ENCODE peak calls at places on chromosomes 4 and X, in seven cellular contexts. F is BJ, R is NCI-H748 treated with DMSO at 0.1 percent for 48 hours, J is ELF-1, B is heart right ventricle, Z is NCI-H1092, S is Daoy. L is an unnamed sample.

GRCh38 chrX:150565551-150565950 is 2.9 kb upstream of the MTM1 start:
- DNase-seq in F (no peak), R (no peak), J (peak), B (no peak), Z (no peak), S (no peak), L (no peak)

GRCh38 chrX:1521459-1521956 is 15.5 kb downstream of the P2RY8 start:
- DNase-seq in F (no peak), R (no peak), J (peak), B (no peak), Z (no peak), S (no peak), L (no peak)

GRCh38 chrX:47956016-47956415 is 47.8 kb downstream of the ZNF182 start:
- DNase-seq in F (no peak), R (no peak), J (no peak), B (no peak), Z (no peak), S (no peak), L (no peak)

GRCh38 chrX:80808160-80808735 is 1.4 kb downstream of the BRWD3 start:
- DNase-seq in F (peak), R (peak), J (peak), B (peak), Z (no peak), S (peak), L (peak)

GRCh38 chr4:84750260-84750955 is 167.5 kb downstream of the CDS1 start:
- DNase-seq in F (no peak), R (peak), J (no peak), B (no peak), Z (peak), S (peak), L (peak)

GRCh38 chrX:119067023-119067739 is 5.6 kb upstream of the CT47C1 start:
- DNase-seq in F (no peak), R (peak), J (peak), B (peak), Z (peak), S (peak), L (peak)

GRCh38 chr4:13445841-13446790 is 38.0 kb downstream of the RAB28 start:
- DNase-seq in F (no peak), R (no peak), J (peak), B (no peak), Z (no peak), S (no peak), L (no peak)

GRCh38 chr4:99208719-99209075 is 10.3 kb downstream of the ADH6 start:
- DNase-seq in F (no peak), R (no peak), J (no peak), B (no peak), Z (no peak), S (no peak), L (no peak)

GRCh38 chr4:87530868-87531267 is 1.7 kb upstream of the SPARCL1 start:
- DNase-seq in F (no peak), R (no peak), J (no peak), B (peak), Z (no peak), S (no peak), L (peak)

GRCh38 chr4:112516401-112517066 is 554 bp upstream of the NEUROG2 start:
- DNase-seq in F (no peak), R (peak), J (peak), B (peak), Z (peak), S (no peak), L (no peak)

GRCh38 chr4:41366911-41367517 is 110.3 kb downstream of the UCHL1 start:
- DNase-seq in F (no peak), R (no peak), J (no peak), B (no peak), Z (no peak), S (peak), L (no peak)

GRCh38 chr4:19659131-19659530 is 592.6 kb upstream of the SLIT2 start:
- DNase-seq in F (no peak), R (no peak), J (no peak), B (no peak), Z (no peak), S (no peak), L (no peak)

GRCh38 chr4:120066182-120066524 is 495 bp downstream of the MAD2L1 start:
- DNase-seq in F (no peak), R (no peak), J (no peak), B (no peak), Z (no peak), S (peak), L (no peak)

GRCh38 chr4:73692284-73692683 is 48.1 kb upstream of the CXCL8 start:
- DNase-seq in F (peak), R (no peak), J (no peak), B (no peak), Z (no peak), S (no peak), L (peak)

GRCh38 chr4:5500165-5500564 is 208.2 kb downstream of the EVC2 start:
- DNase-seq in F (no peak), R (no peak), J (no peak), B (no peak), Z (no peak), S (peak), L (no peak)

GRCh38 chrX:120625366-120625765 is 4.5 kb downstream of the C1GALT1C1 start:
- DNase-seq in F (peak), R (no peak), J (no peak), B (no peak), Z (no peak), S (no peak), L (no peak)

GRCh38 chr4:26871611-26872010 is 11.0 kb downstream of the STIM2 start:
- DNase-seq in F (no peak), R (no peak), J (peak), B (no peak), Z (no peak), S (peak), L (no peak)

GRCh38 chrX:42089014-42089413 is 165.7 kb upstream of the CASK start:
- DNase-seq in F (no peak), R (no peak), J (peak), B (no peak), Z (no peak), S (no peak), L (no peak)

GRCh38 chr4:37890501-37891220 is at the start of gene TBC1D1:
- DNase-seq in F (no peak), R (peak), J (peak), B (peak), Z (peak), S (peak), L (peak)

GRCh38 chr4:22356996-22357596 is 158.8 kb downstream of the ADGRA3 start:
- DNase-seq in F (no peak), R (peak), J (peak), B (no peak), Z (peak), S (no peak), L (no peak)

GRCh38 chrX:49838374-49838773 is 9.3 kb downstream of the PAGE4 start:
- DNase-seq in F (no peak), R (peak), J (peak), B (no peak), Z (peak), S (peak), L (no peak)